ENCODE peak calls at places on chromosomes 4 and X, in five cellular contexts. V is DMS53; P is stimulated activated CD8-positive, alpha-beta memory T cell treated with anti-CD3 and anti-CD28 coated beads, Interleukin-15, amount 100 ng/mL, for 1 hour; K is GM23248; J is stimulated activated CD4-positive, alpha-beta T cell treated with anti-CD3 and anti-CD28 coated beads, Interleukin-2, amount 100 ng/mL, for 24 hours. L is an unnamed sample.

GRCh38 chrX:33109858-33110257 is 101.5 kb downstream of the DMD start:
- DNase-seq in K (no peak), V (no peak), J (no peak), P (no peak), L (no peak)

GRCh38 chr4:151031831-151032605 is 16.9 kb upstream of the LRBA start:
- DNase-seq in V (peak; percentile 16), P (no peak), K (peak; percentile 77), J (peak; percentile 32), L (peak; percentile 84)

GRCh38 chrX:38561951-38562719 is 793 bp downstream of the TSPAN7 start:
- DNase-seq in V (peak; percentile 55), J (peak; percentile 5), P (no peak), K (peak; percentile 2), L (peak; percentile 73)

GRCh38 chr4:152488246-152488645 is 47.6 kb downstream of the FBXW7 start:
- DNase-seq in V (no peak), J (no peak), P (no peak), K (no peak), L (no peak)

GRCh38 chr4:13989496-13989895 is 362.0 kb upstream of the BOD1L1 start:
- DNase-seq in V (no peak), P (no peak), J (no peak), K (peak; percentile 42), L (no peak)

GRCh38 chrX:152904151-152905080 is 6.5 kb downstream of the ZNF185 start:
- DNase-seq in K (peak; percentile 81), V (peak; percentile 60), P (no peak), J (peak; percentile 57), L (peak; percentile 95)

GRCh38 chr4:7004331-7004730 is 38.8 kb upstream of the TADA2B start:
- DNase-seq in V (no peak), K (no peak), P (no peak), J (no peak), L (peak; percentile 46)

GRCh38 chr4:145482209-145483021 is 762 bp downstream of the SMAD1 start:
- DNase-seq in J (peak; percentile 81), P (no peak), V (peak; percentile 73), K (peak; percentile 91), L (peak; percentile 94)

GRCh38 chrX:131271826-131272225 is 17.3 kb downstream of the IGSF1 start:
- DNase-seq in J (no peak), V (no peak), K (no peak), P (no peak), L (no peak)

GRCh38 chr4:48340276-48340904 is 939 bp upstream of the SLAIN2 start:
- DNase-seq in J (peak; percentile 22), P (no peak), K (peak; percentile 89), V (peak; percentile 82), L (peak; percentile 85)